ENCODE peak calls at places on chromosomes 1 and 21, in four cellular contexts. W is effector memory CD4-positive, alpha-beta T cell; S is transverse colon; E is Panc1. U is an unnamed sample.

GRCh38 chr1:159229896-159230295 is 25.2 kb downstream of the ACKR1 start:
- DNase-seq in W (no peak), S (no peak), E (no peak), U (no peak)

GRCh38 chr1:161487483-161487827 is 17.8 kb upstream of the FCGR2A start:
- DNase-seq in W (no peak), S (peak; percentile 34), E (no peak), U (peak; percentile 38)

GRCh38 chr1:8397511-8397910 is 79.6 kb downstream of the SLC45A1 start:
- DNase-seq in W (no peak), S (no peak), E (no peak), U (no peak)

GRCh38 chr1:10663668-10664035 is 132.8 kb downstream of the CASZ1 start:
- DNase-seq in W (no peak), S (peak; percentile 34), E (no peak), U (peak; percentile 61)

GRCh38 chr1:24793762-24794161 is 48.5 kb downstream of the CLIC4 start:
- DNase-seq in W (no peak), S (no peak), E (peak; percentile 4), U (no peak)

GRCh38 chr1:15956150-15956549 is 19.8 kb downstream of the ZBTB17 start:
- DNase-seq in W (no peak), S (no peak), E (no peak), U (no peak)

GRCh38 chr1:166514067-166514466 is 325.2 kb upstream of the POGK start:
- DNase-seq in W (no peak), S (no peak), E (no peak), U (no peak)

GRCh38 chr1:115838805-115839705 is 1.9 kb downstream of the NHLH2 start:
- DNase-seq in W (no peak), S (no peak), E (no peak), U (no peak)

GRCh38 chr1:148161252-148161901 is 9.3 kb upstream of the NBPF11 start:
- DNase-seq in W (no peak), S (no peak), E (no peak), U (no peak)

GRCh38 chr1:40316595-40317393 is at the start of gene COL9A2:
- DNase-seq in W (peak; percentile 32), S (peak; percentile 66), E (no peak), U (no peak)

GRCh38 chr1:16631248-16632043 is 18.1 kb upstream of the NBPF1 start:
- DNase-seq in W (no peak), S (peak; percentile 29), E (no peak), U (peak; percentile 18)

GRCh38 chr21:26453258-26453657 is 119.8 kb downstream of the CYYR1 start:
- DNase-seq in W (no peak), S (no peak), E (no peak), U (no peak)

GRCh38 chr1:30891223-30891552 is 17.4 kb downstream of the SDC3 start:
- DNase-seq in W (no peak), S (no peak), E (no peak), U (no peak)

GRCh38 chr1:225638853-225639252 is 14.1 kb downstream of the ENAH start:
- DNase-seq in W (no peak), S (no peak), E (no peak), U (no peak)

GRCh38 chr1:94926365-94926914 is 470 bp downstream of the CNN3 start:
- DNase-seq in W (no peak), S (peak; percentile 60), E (no peak), U (peak; percentile 64)

GRCh38 chr1:202144510-202145324 is at the start of gene ARL8A:
- DNase-seq in W (peak; percentile 50), S (peak; percentile 80), E (no peak), U (peak; percentile 82)

GRCh38 chr1:160095382-160096105 is 2.9 kb downstream of the IGSF8 start:
- DNase-seq in W (no peak), S (no peak), E (no peak), U (no peak)

GRCh38 chr1:14952626-14953314 is 200.8 kb upstream of the TMEM51 start:
- DNase-seq in W (no peak), S (no peak), E (no peak), U (no peak)

GRCh38 chr1:214472362-214472761 is 79.0 kb downstream of the PTPN14 start:
- DNase-seq in W (no peak), S (no peak), E (no peak), U (no peak)

GRCh38 chr1:168688679-168689657 is 40.0 kb downstream of the DPT start:
- DNase-seq in W (no peak), S (no peak), E (no peak), U (no peak)

DNA sequence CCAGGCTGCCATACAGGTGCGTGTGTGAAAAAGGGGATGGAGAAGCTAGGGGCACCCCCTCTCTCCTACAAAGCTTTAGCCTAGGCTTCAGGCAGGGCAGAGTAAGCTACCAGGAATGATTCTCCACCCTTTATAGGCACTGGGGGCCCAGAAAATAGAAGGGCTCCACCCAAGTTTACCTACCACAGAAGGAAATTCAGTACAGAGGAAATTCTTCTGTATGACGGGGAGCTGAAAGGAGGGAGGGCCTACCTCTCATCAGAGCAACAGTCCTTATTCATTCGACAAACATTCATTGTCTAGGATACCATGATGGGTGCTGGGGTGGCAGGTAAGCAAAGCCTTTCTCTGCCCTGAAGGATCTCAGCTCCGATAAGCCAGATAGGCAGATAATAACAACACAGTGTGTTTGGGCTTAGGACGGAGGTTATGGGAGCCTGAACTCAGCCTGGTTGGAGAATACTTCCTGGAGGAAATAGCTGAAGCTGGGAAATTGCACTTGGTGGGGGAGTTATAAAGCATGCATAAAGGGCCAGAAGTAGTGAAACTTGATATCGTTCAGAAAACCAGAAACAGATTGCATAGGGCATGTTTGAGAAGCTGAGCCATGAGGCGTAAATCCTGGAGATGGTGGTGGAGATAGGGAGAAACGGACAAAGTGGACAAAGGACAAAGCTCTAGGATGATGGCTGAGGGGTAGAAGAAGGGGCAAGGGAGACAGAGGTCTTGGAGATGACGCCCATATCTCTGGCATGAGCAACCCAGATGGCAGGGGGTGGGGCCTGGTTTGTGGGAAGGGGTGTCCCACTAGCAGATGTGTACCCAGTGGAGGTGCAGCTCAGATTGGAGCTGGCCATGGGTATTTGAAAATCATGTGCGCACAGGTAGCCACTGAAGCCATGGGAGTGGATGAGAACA is 5.3 kb upstream of the P3R3URF start:
- DNase-seq in W (no peak), S (peak; percentile 56), E (no peak), U (no peak)
- H3K27ac ChIP-seq in W (no peak overlapping the region), S (peak overlapping the region; percentile 91), E (peak overlapping the region; percentile 66), U (peak overlapping the region; percentile 45)

DNA sequence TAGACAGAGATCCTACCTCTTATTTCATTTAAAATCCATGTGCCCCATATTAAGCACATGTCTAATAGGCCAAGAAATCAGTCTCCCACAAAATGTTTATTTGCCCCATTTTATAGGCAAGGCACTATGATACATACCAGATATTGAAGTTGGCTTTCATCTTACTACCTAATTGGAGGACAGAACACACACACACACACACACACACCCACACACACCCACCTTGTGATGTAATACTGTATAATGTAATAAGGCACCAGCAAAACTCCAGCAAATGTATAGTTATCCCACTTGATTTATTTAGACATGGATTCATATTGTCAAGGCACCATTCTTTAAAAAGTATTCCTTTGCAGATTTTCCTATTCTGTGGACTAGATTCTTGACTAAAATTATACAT is 56.8 kb downstream of the ATP6V1G3 start:
- DNase-seq in W (no peak), S (no peak), E (no peak), U (no peak)
- H3K27ac ChIP-seq in W (no peak overlapping the region), S (no peak overlapping the region), E (no peak overlapping the region), U (no peak overlapping the region)

DNA sequence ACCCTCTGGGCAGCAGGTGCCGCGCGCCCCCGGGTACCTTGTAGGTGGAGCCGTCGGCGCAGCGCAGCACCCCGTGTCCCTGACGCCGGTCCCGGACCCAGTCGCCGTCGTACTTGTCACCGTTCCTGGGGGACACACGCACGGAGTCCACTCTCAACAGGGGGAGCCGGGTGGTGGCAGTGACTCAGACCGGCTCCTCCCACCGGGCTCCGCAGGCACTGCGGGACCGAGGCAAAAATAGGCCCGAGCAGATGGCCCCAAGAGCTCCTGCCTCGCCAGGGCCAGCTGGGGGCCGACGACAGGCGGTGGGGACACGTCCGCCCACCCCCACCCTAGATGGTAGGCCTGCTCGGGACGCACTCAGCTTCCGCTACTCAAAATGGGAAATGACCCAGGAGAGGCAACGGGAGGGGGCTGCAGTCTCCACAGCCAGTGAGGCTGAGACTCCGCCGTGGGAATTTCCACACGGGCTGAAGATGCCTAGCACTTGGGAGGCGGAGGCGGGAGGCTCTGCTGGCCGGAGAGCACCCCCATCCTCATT is 6.3 kb downstream of the MORN1 start:
- DNase-seq in W (no peak), S (peak; percentile 9), E (no peak), U (no peak)
- H3K27ac ChIP-seq in W (no peak overlapping the region), S (no peak overlapping the region), E (no peak overlapping the region), U (no peak overlapping the region)

GRCh38 chr1:44436401-44437394 is 31.6 kb downstream of the RNF220 start:
- DNase-seq in W (no peak), S (no peak), E (no peak), U (no peak)
- H3K27ac ChIP-seq in W (no peak overlapping the region), S (no peak overlapping the region), E (peak overlapping the region; percentile 86), U (no peak overlapping the region)

U was measured in left ventricle myocardium inferior.